ENCODE peak calls at places on chromosomes 13 and 19, in nine cellular contexts. N, E, J, Q, V, W, L, H and G are unnamed samples.

GRCh38 chr19:39307822-39308530 is 11.8 kb downstream of the IFNL1 start:
- DNase-seq in W (no peak), J (peak), H (no peak), L (no peak), E (no peak), V (no peak), Q (no peak), N (no peak), G (no peak)

GRCh38 chr13:27112006-27112405 is 59.6 kb downstream of the USP12 start:
- DNase-seq in N (no peak), V (no peak), L (no peak), E (no peak), Q (no peak), H (no peak), J (no peak), W (no peak), G (no peak)

GRCh38 chr19:7069904-7070226 is 362 bp downstream of the ZNF557 start:
- DNase-seq in J (no peak), N (no peak), L (no peak), V (peak), H (no peak), Q (no peak), E (no peak), W (no peak), G (no peak)

GRCh38 chr19:7869910-7870511 is 4.2 kb downstream of the PRR36 start:
- DNase-seq in W (no peak), E (peak), Q (peak), L (peak), H (no peak), V (no peak), J (peak), N (no peak), G (no peak)

GRCh38 chr13:53781941-53782340 is 753.3 kb downstream of the OLFM4 start:
- DNase-seq in L (peak), H (no peak), J (no peak), V (no peak), E (no peak), W (no peak), Q (no peak), N (no peak), G (no peak)

GRCh38 chr19:38433268-38433733 is at the start of gene RYR1:
- DNase-seq in E (peak), J (peak), V (no peak), H (no peak), Q (peak), L (peak), N (peak), W (no peak), G (peak)

GRCh38 chr19:31253816-31254551 is 95.3 kb downstream of the TSHZ3 start:
- DNase-seq in J (no peak), N (no peak), E (no peak), V (no peak), L (peak), H (no peak), Q (peak), W (no peak), G (no peak)

GRCh38 chr13:44873486-44873885 is 115.8 kb downstream of the NUFIP1 start:
- DNase-seq in Q (no peak), N (no peak), V (no peak), E (no peak), J (no peak), L (no peak), W (no peak), H (no peak), G (no peak)

GRCh38 chr13:54124700-54125099 is 1096.1 kb downstream of the OLFM4 start:
- DNase-seq in L (no peak), N (no peak), W (no peak), J (no peak), Q (no peak), H (no peak), V (no peak), E (no peak), G (no peak)

GRCh38 chr19:33947565-33947964 is 150.9 kb downstream of the KCTD15 start:
- DNase-seq in H (no peak), Q (peak), W (no peak), E (peak), N (no peak), J (no peak), L (peak), V (no peak), G (no peak)

GRCh38 chr19:48466571-48467325 is 2.4 kb upstream of the CYTH2 start:
- DNase-seq in W (no peak), H (no peak), E (no peak), V (peak), J (no peak), Q (peak), N (no peak), L (peak), G (no peak)

GRCh38 chr13:110298566-110299321 is 8.2 kb downstream of the COL4A1 start:
- DNase-seq in L (no peak), H (no peak), V (no peak), W (no peak), N (no peak), J (no peak), Q (peak), E (no peak), G (no peak)

GRCh38 chr19:18804139-18804601 is 13.1 kb upstream of the COMP start:
- DNase-seq in Q (no peak), N (no peak), V (no peak), L (no peak), J (no peak), W (no peak), E (no peak), H (no peak), G (no peak)

GRCh38 chr13:83449666-83450395 is 432.4 kb downstream of the SLITRK1 start:
- DNase-seq in Q (peak), H (no peak), V (peak), L (peak), J (no peak), W (no peak), E (no peak), N (no peak), G (no peak)

GRCh38 chr19:4326215-4326836 is 12.3 kb downstream of the STAP2 start:
- DNase-seq in J (no peak), V (no peak), W (no peak), H (no peak), Q (no peak), N (no peak), L (no peak), E (no peak), G (no peak)

GRCh38 chr13:45321230-45321629 is 19.8 kb downstream of the TPT1 start:
- DNase-seq in W (no peak), L (no peak), J (no peak), H (no peak), E (no peak), N (no peak), V (no peak), Q (no peak), G (no peak)

GRCh38 chr13:42101821-42102580 is 53.6 kb downstream of the DGKH start:
- DNase-seq in L (no peak), Q (peak), N (no peak), H (no peak), W (no peak), J (no peak), E (no peak), V (no peak), G (no peak)

GRCh38 chr13:65901723-65902122 is 1328.4 kb downstream of the PCDH9 start:
- DNase-seq in L (no peak), E (no peak), J (no peak), N (no peak), Q (no peak), W (no peak), V (no peak), H (no peak), G (no peak)

GRCh38 chr19:35555301-35556005 is 8.0 kb downstream of the ATP4A start:
- DNase-seq in J (peak), H (no peak), W (no peak), V (no peak), N (no peak), E (peak), Q (peak), L (peak), G (no peak)

GRCh38 chr13:37546087-37546486 is 52.5 kb downstream of the POSTN start:
- DNase-seq in L (no peak), N (no peak), W (no peak), V (no peak), Q (no peak), E (no peak), H (no peak), J (peak), G (no peak)

GRCh38 chr19:18425515-18426415 is 6.6 kb downstream of the SSBP4 start:
- DNase-seq in L (no peak), E (no peak), Q (peak), J (no peak), N (no peak), H (no peak), V (peak), W (no peak), G (no peak)

GRCh38 chr13:21045101-21045500 is 16.3 kb downstream of the LATS2 start:
- DNase-seq in E (no peak), W (no peak), H (no peak), V (no peak), L (no peak), J (no peak), N (no peak), Q (no peak), G (no peak)

GRCh38 chr13:113149711-113150544 is 8.5 kb upstream of the PROZ start:
- DNase-seq in H (no peak), V (no peak), L (no peak), J (no peak), W (no peak), Q (no peak), N (no peak), E (no peak), G (no peak)

GRCh38 chr19:42122691-42123607 is 9.3 kb downstream of the POU2F2 start:
- DNase-seq in N (no peak), J (no peak), V (no peak), Q (no peak), W (no peak), L (no peak), H (no peak), E (peak), G (peak)

GRCh38 chr19:53947624-53948023 is 15.1 kb upstream of the CACNG8 start:
- DNase-seq in V (no peak), Q (peak), N (no peak), L (peak), W (no peak), H (no peak), E (peak), J (no peak), G (no peak)
- TF ChIP-seq CTCF in V (no peak), Q (peak), N (no peak), L (no peak), W (peak), H (no peak), E (peak), J (no peak), G (no peak)

GRCh38 chr19:24032651-24033050 is 54.3 kb upstream of the ZNF254 start:
- DNase-seq in H (no peak), W (no peak), V (no peak), L (no peak), Q (no peak), J (no peak), E (no peak), N (no peak), G (no peak)

GRCh38 chr19:24029941-24030636 is 56.9 kb upstream of the ZNF254 start:
- DNase-seq in H (no peak), N (no peak), E (peak), W (no peak), L (no peak), Q (no peak), J (peak), V (no peak), G (no peak)

GRCh38 chr19:24033962-24034342 is 53.0 kb upstream of the ZNF254 start:
- DNase-seq in J (no peak), H (no peak), L (peak), V (peak), Q (peak), E (peak), W (no peak), N (peak), G (peak)

DNA sequence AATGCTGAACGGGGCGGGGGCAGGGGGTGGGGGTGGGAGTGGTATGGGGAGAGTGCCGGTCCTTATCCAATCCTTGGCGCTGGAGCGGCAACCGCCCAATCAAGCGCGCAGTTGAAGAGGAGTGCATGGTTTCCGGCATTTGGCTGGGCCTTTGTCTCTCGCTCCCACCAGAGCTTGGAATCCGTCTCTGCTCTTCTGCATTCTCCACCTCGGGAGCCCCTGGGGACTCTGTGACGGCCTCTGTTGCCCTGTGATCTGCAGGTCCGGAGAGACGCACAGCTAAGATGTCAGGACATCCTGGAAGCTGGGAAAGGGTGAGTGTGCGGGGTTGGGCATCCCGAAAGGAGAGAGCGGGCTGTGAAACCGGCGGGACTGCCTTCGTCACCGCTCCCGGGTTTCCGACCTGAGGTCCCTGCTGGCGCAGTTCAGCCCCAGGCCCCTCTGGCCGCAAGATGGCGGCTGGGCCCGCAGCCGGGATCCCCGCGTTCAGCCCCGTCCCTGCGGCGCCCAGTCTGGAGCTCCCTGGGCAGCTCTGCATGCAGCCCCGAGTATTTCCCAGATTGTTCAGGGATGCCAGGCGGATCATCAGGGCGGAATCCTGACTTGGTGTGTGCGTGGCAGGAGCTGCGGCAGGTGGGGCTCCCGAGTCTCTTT is 53.6 kb upstream of the ZNF254 start:
- DNase-seq in J (peak), H (peak), Q (peak), E (peak), N (peak), V (peak), W (peak), L (peak), G (peak)
- TF ChIP-seq CTCF in J (no peak), H (no peak), Q (no peak), E (no peak), N (no peak), V (peak), W (no peak), L (no peak), G (no peak)

GRCh38 chr19:15810335-15810734 is 5.1 kb downstream of the OR10H1 start:
- DNase-seq in W (no peak), E (peak), J (no peak), L (peak), Q (no peak), N (no peak), V (no peak), H (no peak), G (no peak)
- TF ChIP-seq CTCF in W (no peak), E (peak), J (no peak), L (no peak), Q (no peak), N (no peak), V (no peak), H (no peak), G (no peak)

DNA sequence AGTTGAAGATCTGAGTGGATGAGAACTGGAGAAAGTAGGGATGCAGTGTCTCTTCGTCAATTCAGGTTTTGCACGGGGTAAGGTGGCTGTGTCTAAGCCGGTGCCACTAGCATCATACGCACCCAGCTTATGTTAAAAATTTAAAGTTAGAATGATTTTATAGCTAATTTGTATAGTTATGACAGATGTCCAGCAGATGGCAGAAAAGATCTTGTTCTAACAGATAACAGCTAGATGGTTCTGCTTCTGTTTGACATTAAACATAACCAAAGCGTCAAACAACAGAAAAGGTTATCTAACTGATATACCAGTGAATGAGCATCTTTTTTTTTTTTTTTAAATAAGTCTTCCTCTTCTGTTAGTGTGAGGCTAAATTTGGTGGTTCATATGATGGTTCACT is 18.8 kb upstream of the EDDM13 start:
- DNase-seq in W (no peak), L (peak), Q (peak), J (no peak), H (peak), N (no peak), E (peak), V (peak), G (no peak)
- TF ChIP-seq CTCF in W (no peak), L (peak), Q (peak), J (no peak), H (peak), N (peak), E (peak), V (peak), G (no peak)